ENCODE peak calls at places on chromosomes 1 and 21, in seven cellular contexts. O is stomach, W is K562, D is upper lobe of left lung, Y is prostate gland, K is transverse colon, F is breast epithelium. X is an unnamed sample.

GRCh38 chr1:115428262-115428661 is 90.2 kb upstream of the NGF start:
- DNase-seq in W (no peak), O (no peak), Y (no peak), F (no peak), K (no peak), D (no peak), X (no peak)

GRCh38 chr1:6028042-6028895 is 17.4 kb upstream of the KCNAB2 start:
- DNase-seq in F (no peak), D (no peak), K (peak), W (no peak), Y (no peak), O (peak), X (no peak)

GRCh38 chr1:37809942-37810341 is 1.9 kb upstream of the YRDC start:
- DNase-seq in D (no peak), K (no peak), Y (no peak), F (no peak), O (no peak), W (no peak), X (no peak)

GRCh38 chr1:184222561-184223157 is 164.2 kb upstream of the C1orf21 start:
- DNase-seq in O (peak), D (no peak), F (no peak), K (peak), Y (peak), W (peak), X (no peak)

GRCh38 chr1:9438431-9439073 is 100.7 kb upstream of the SLC25A33 start:
- DNase-seq in F (peak), O (peak), W (no peak), K (peak), D (no peak), Y (no peak), X (peak)

GRCh38 chr1:46622341-46622740 is 5.7 kb upstream of the MOB3C start:
- DNase-seq in O (peak), D (no peak), W (peak), F (no peak), Y (no peak), K (peak), X (no peak)

GRCh38 chr1:159868766-159869165 is 6.3 kb upstream of the VSIG8 start:
- DNase-seq in F (no peak), Y (no peak), O (no peak), D (no peak), K (no peak), W (no peak), X (no peak)

GRCh38 chr1:11071463-11072215 is 11.8 kb upstream of the SRM start:
- DNase-seq in F (peak), Y (peak), O (peak), K (no peak), D (no peak), W (no peak), X (peak)

GRCh38 chr1:54546651-54547348 is 1.2 kb upstream of the ACOT11 start:
- DNase-seq in F (no peak), O (no peak), W (no peak), K (no peak), Y (no peak), D (no peak), X (no peak)

GRCh38 chr1:38608202-38608864 is 251.2 kb downstream of the RRAGC start:
- DNase-seq in Y (no peak), K (no peak), W (peak), F (no peak), D (no peak), O (no peak), X (no peak)

GRCh38 chr1:169928438-169929209 is 34.9 kb upstream of the SCYL3 start:
- DNase-seq in O (no peak), W (peak), D (no peak), Y (no peak), F (no peak), K (no peak), X (no peak)

GRCh38 chr1:217205578-217205977 is 425.3 kb downstream of the GPATCH2 start:
- DNase-seq in O (no peak), Y (no peak), W (no peak), F (no peak), K (no peak), D (no peak), X (no peak)

GRCh38 chr1:63320024-63320799 is 2.2 kb upstream of the FOXD3 start:
- DNase-seq in F (no peak), W (no peak), Y (no peak), O (no peak), K (no peak), D (peak), X (no peak)

GRCh38 chr1:168320805-168321577 is 40.3 kb downstream of the TBX19 start:
- DNase-seq in Y (no peak), W (peak), F (no peak), K (no peak), O (no peak), D (no peak), X (no peak)

GRCh38 chr21:40074198-40074597 is 207.0 kb downstream of the PCP4 start:
- DNase-seq in F (no peak), D (no peak), Y (no peak), W (no peak), K (no peak), O (no peak), X (no peak)

GRCh38 chr1:9303916-9304315 is 11.2 kb downstream of the SPSB1 start:
- DNase-seq in O (no peak), D (no peak), F (no peak), K (no peak), Y (no peak), W (no peak), X (no peak)

GRCh38 chr1:223738465-223739365 is 26.4 kb downstream of the CAPN2 start:
- DNase-seq in K (peak), O (peak), D (no peak), F (no peak), Y (peak), W (no peak), X (no peak)

GRCh38 chr1:116909511-116910378 is at the start of gene PTGFRN:
- DNase-seq in O (peak), K (peak), F (peak), D (peak), W (peak), Y (peak), X (peak)

GRCh38 chr1:166270476-166271150 is 103.8 kb upstream of the FAM78B start:
- DNase-seq in F (no peak), W (no peak), Y (no peak), D (no peak), O (no peak), K (no peak), X (no peak)

GRCh38 chr1:185050823-185051451 is 5.6 kb downstream of the RNF2 start:
- DNase-seq in Y (no peak), K (no peak), O (no peak), F (no peak), D (no peak), W (no peak), X (no peak)

GRCh38 chr1:61951731-61952585 is 209.7 kb downstream of the PATJ start:
- DNase-seq in O (no peak), W (no peak), K (no peak), D (no peak), F (no peak), Y (peak), X (no peak)

GRCh38 chr21:44815225-44815624 is 2.6 kb downstream of the SUMO3 start:
- DNase-seq in O (no peak), W (no peak), Y (no peak), K (no peak), F (no peak), D (peak), X (no peak)

GRCh38 chr1:201025571-201026002 is 2.1 kb upstream of the KIF21B start:
- DNase-seq in W (peak), K (no peak), F (no peak), D (no peak), O (no peak), Y (no peak), X (no peak)

GRCh38 chr1:201022824-201023516 is 544 bp downstream of the KIF21B start:
- DNase-seq in O (no peak), K (peak), W (no peak), F (no peak), D (peak), Y (no peak), X (no peak)

GRCh38 chr1:201023517-201023902 is at the start of gene KIF21B:
- DNase-seq in F (no peak), D (peak), K (peak), Y (peak), W (peak), O (peak), X (no peak)

GRCh38 chr1:201026234-201026633 is 2.7 kb upstream of the KIF21B start:
- DNase-seq in W (no peak), D (no peak), K (no peak), F (no peak), Y (no peak), O (no peak), X (no peak)

GRCh38 chr1:201024251-201024998 is 911 bp upstream of the KIF21B start:
- DNase-seq in F (no peak), W (no peak), Y (no peak), D (no peak), O (no peak), K (no peak), X (no peak)
- H3K27ac ChIP-seq in F (no peak), W (no peak), Y (no peak), D (peak), O (no peak), K (no peak), X (no peak)

GRCh38 chr21:43585924-43586411 is 73.3 kb downstream of the HSF2BP start:
- DNase-seq in W (no peak), F (no peak), Y (peak), D (no peak), O (peak), K (no peak), X (no peak)
- TF ChIP-seq POLR2AphosphoS5 in W (no peak), F (peak), Y (peak), D (peak), O (peak), K (peak), X (no peak)

GRCh38 chr1:1215266-1215676 is 1.3 kb upstream of the TNFRSF4 start:
- DNase-seq in F (no peak), D (no peak), K (no peak), W (no peak), Y (no peak), O (no peak), X (no peak)

GRCh38 chr1:1213919-1214599 is at the start of gene TNFRSF4:
- DNase-seq in D (no peak), Y (no peak), F (no peak), W (no peak), O (no peak), K (no peak), X (no peak)

GRCh38 chr1:1211541-1212511 is 2.1 kb downstream of the TNFRSF4 start:
- DNase-seq in F (no peak), W (no peak), Y (no peak), K (peak), O (no peak), D (peak), X (no peak)

GRCh38 chr1:1212780-1213152 is 1.2 kb downstream of the TNFRSF4 start:
- DNase-seq in W (no peak), F (no peak), Y (no peak), D (peak), K (peak), O (peak), X (no peak)

DNA sequence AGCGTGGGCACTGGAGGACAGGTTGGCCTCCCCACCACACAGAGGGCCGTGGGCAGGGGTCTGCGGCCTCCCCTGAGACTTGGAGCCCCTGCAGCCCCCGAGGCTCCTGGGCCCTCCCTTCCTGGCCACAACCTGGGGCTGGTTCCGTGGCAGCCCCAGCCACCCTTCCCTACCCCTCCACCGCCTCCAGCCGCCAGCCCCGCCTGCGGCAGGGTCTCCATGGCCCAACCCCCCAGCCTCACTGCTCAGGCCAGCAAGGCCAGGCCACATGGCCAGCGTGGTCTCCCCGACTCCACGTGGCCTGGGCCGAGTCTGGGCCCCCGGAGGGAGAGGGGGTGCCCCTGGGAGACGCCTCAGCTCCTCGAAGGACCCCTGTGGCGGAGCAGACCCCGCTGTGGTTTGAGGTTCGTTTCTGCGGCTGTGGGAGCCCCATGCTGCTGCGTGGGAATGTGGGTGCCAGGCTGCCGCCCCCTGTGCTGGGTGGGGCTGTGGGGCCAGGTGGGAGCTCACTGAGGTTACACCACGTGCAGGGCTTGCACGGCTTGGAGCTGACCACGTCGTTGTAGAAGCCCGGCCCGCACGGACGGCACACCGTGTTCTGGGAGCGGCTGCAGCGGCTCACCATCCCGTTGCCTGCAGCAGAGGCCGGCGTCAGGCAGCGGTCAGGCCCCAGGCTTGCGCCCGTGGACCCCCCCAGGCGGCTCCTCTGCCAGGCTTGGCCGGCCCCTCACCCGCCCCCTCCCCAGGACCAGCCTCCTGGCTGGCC is 617 bp downstream of the TNFRSF4 start:
- DNase-seq in K (peak), F (no peak), D (peak), Y (no peak), W (no peak), O (peak), X (no peak)
- TF ChIP-seq POLR2A in K (no peak), F (no peak), D (no peak), Y (no peak), W (no peak), O (no peak), X (no peak)

GRCh38 chr21:41170442-41170841 is 2.5 kb downstream of the BACE2 start:
- DNase-seq in W (peak), F (no peak), K (peak), O (peak), Y (no peak), D (no peak), X (no peak)

GRCh38 chr21:41168391-41169257 is 664 bp downstream of the BACE2 start:
- DNase-seq in K (peak), O (peak), W (no peak), D (peak), F (peak), Y (peak), X (peak)

GRCh38 chr21:41169701-41170100 is 1.7 kb downstream of the BACE2 start:
- DNase-seq in W (no peak), D (no peak), Y (no peak), F (no peak), K (no peak), O (no peak), X (no peak)

GRCh38 chr21:41167348-41168342 is at the start of gene BACE2:
- DNase-seq in Y (peak), D (peak), K (peak), W (peak), O (peak), F (peak), X (peak)

DNA sequence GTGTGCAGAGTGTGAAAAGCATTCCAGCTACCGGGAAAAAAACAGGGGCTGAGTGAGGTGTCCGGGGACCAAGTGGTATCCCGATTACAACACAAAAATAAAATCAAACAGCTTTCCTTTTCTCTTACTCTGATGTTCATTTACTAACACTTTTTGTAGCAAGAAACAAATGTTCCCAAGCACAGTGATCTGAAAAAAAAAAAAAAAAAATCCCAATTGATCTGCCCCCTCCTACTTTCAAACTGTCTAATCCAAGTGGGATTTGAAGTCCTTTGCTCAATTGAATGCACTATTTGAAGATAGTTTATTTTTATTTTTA is 1.3 kb downstream of the BACE2 start:
- DNase-seq in K (no peak), F (no peak), D (no peak), O (no peak), W (no peak), Y (no peak), X (no peak)
- H3K27ac ChIP-seq in K (peak), F (peak), D (peak), O (peak), W (no peak), Y (peak), X (peak)

GRCh38 chr1:19910650-19911049 is 12.8 kb downstream of the PLA2G2E start:
- DNase-seq in W (no peak), K (no peak), Y (no peak), O (no peak), D (no peak), F (no peak), X (no peak)
- TF ChIP-seq POLR2AphosphoS5 in W (no peak), K (no peak), Y (no peak), O (no peak), D (no peak), F (no peak), X (no peak)

GRCh38 chr1:52674497-52675384 is 23.4 kb downstream of the COA7 start:
- DNase-seq in K (no peak), Y (no peak), D (no peak), O (no peak), F (no peak), W (peak), X (no peak)
- TF ChIP-seq POLR2A in K (no peak), Y (no peak), D (no peak), O (no peak), F (no peak), W (no peak), X (no peak)

GRCh38 chr1:155062151-155062686 is 1.3 kb upstream of the EFNA4 start:
- DNase-seq in O (no peak), D (peak), K (peak), F (no peak), W (no peak), Y (no peak), X (peak)
- H3K27ac ChIP-seq in O (no peak), D (no peak), K (peak), F (peak), W (no peak), Y (peak), X (peak)

GRCh38 chr1:150976401-150976821 is 1.8 kb upstream of the CERS2 start:
- DNase-seq in K (no peak), F (no peak), D (no peak), O (no peak), Y (no peak), W (peak), X (no peak)
- TF ChIP-seq POLR2AphosphoS5 in K (no peak), F (no peak), D (no peak), O (no peak), Y (no peak), W (no peak), X (no peak)

DNA sequence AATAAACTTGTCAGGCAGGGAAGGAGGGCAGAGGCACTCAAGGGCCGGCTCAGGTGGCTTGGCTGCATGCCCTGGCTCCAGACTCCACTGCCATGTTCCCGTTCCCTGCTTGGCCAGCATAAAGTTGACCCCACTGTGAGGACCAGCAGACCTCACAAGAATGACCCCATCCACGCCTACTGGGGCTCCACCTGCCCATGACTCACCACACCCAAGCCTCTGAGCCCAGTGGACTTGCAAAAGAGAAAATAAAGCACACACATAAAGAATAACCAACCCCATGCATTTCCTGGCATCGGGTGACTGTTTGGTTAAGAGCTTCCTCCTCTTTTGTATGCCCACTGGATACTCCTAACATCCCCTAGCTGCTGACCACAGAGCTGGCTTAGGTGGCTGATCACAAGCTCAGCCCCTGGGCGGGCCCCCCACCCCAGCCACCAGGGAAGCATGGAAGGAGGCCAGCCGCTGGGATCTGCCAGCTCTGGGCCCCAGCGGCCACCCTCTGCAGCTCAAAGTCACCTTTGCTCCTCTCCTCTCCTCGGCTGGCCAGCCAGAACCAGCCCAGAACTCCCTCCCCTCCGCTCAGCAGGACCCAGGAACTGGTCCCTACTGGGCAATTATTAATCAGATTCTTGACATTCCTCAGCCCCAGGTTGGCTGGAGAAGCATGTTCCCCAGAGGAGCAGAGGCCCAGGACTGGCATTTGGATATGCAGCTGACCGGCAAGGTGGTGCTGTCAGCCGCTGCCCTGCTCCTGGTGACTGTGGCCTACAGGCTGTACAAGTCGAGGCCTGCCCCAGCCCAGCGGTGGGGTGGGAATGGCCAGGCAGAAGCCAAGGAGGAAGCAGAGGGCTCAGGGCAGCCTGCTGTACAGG is at the start of gene KLHDC7A:
- DNase-seq in Y (peak), K (peak), W (no peak), O (peak), F (no peak), D (peak), X (no peak)
- TF ChIP-seq POLR2A in Y (no peak), K (no peak), W (no peak), O (no peak), F (no peak), D (peak), X (no peak)

DNA sequence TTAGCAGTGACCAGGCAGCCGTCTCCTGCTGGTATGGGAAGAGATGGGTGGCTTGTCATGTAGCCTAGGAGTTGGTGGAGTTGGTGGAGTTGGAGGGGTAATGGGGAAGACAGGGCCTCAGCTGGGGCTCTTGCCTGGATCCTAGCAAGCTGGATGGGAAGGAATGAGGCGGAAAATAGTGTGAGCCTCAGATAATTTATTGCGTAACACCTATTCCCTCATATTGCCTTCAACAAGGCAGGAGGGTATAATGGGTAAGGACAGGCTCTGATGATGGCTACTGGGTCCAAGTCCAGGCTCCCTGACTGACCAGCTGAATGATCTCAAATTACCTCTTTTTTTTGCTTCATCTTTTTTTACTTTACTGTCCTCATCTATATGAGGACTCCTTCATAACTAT is 12.6 kb downstream of the MAP7D1 start:
- DNase-seq in W (no peak), D (no peak), Y (no peak), K (no peak), F (no peak), O (no peak), X (no peak)
- H3K27ac ChIP-seq in W (no peak), D (no peak), Y (no peak), K (no peak), F (no peak), O (no peak), X (no peak)